ENCODE peak calls at places on chromosomes 12 and 14, in seven cellular contexts. L is WERI-Rb-1, H is psoas muscle, A is IMR-90, V is aorta, T is hepatocyte, F is HCT116. B is an unnamed sample. For H3K27me3, the result is how much of the 10 kb centered on the place peaks cover.

GRCh38 chr14:31265701-31266398 is 58.3 kb upstream of the HECTD1 start:
- DNase-seq in A (peak), F (no peak), V (no peak), L (no peak), H (no peak), T (peak), B (no peak)

GRCh38 chr14:75011356-75012097 is 8.8 kb downstream of the EIF2B2 start:
- DNase-seq in T (no peak), H (no peak), A (peak), V (no peak), F (no peak), L (no peak), B (no peak)

GRCh38 chr12:76268267-76268666 is 79.9 kb downstream of the BBS10 start:
- DNase-seq in V (no peak), L (no peak), H (no peak), T (no peak), A (peak), F (no peak), B (no peak)

GRCh38 chr14:96584199-96584906 is 82.2 kb downstream of the PAPOLA start:
- DNase-seq in L (peak), A (no peak), T (peak), H (no peak), V (no peak), F (peak), B (peak)

GRCh38 chr12:113161415-113162016 is 12.0 kb downstream of the CFAP73 start:
- DNase-seq in F (peak), T (no peak), L (peak), H (no peak), A (no peak), V (no peak), B (peak)

GRCh38 chr12:116903818-116904217 is 6.9 kb upstream of the FBXW8 start:
- DNase-seq in V (no peak), F (no peak), T (no peak), L (no peak), A (no peak), H (no peak), B (no peak)

GRCh38 chr14:95370076-95370475 is 50.4 kb upstream of the CLMN start:
- DNase-seq in H (no peak), L (no peak), T (no peak), V (no peak), A (no peak), F (no peak), B (no peak)

GRCh38 chr12:31732926-31733548 is 4.2 kb upstream of the AMN1 start:
- DNase-seq in T (peak), A (peak), F (peak), H (no peak), L (no peak), V (no peak), B (no peak)

GRCh38 chr12:127600211-127600610 is 666.8 kb upstream of the TMEM132C start:
- DNase-seq in T (no peak), V (no peak), H (no peak), F (no peak), L (no peak), A (no peak), B (no peak)

GRCh38 chr12:28222081-28222700 is 31.9 kb downstream of the CCDC91 start:
- DNase-seq in A (no peak), L (no peak), T (no peak), F (no peak), H (no peak), V (no peak), B (no peak)

GRCh38 chr12:131965073-131965472 is 15.3 kb downstream of the EP400 start:
- DNase-seq in A (peak), H (no peak), V (no peak), F (no peak), T (no peak), L (no peak), B (no peak)

GRCh38 chr14:88492272-88493089 is 62.3 kb downstream of the PTPN21 start:
- DNase-seq in A (peak), L (peak), T (peak), H (no peak), V (peak), F (peak), B (peak)

GRCh38 chr12:65925626-65926025 is 101.3 kb downstream of the HMGA2 start:
- DNase-seq in T (no peak), V (peak), H (no peak), F (no peak), L (no peak), A (no peak), B (no peak)
- H3K4me3 ChIP-seq in T (no peak), V (no peak), H (no peak), F (no peak), L (no peak), A (no peak), B (no peak)

GRCh38 chr12:53737951-53738833 is 10.9 kb upstream of the CALCOCO1 start:
- DNase-seq in T (peak), F (no peak), L (peak), A (no peak), V (no peak), H (no peak), B (no peak)
- H3K27me3 ChIP-seq in T (half or more), F (under half), L (under half), A (half or more), V (under half), H (under half), B (under half)

GRCh38 chr12:103599274-103599673 is 12.2 kb downstream of the STAB2 start:
- DNase-seq in F (no peak), L (no peak), T (no peak), H (no peak), A (no peak), V (no peak), B (no peak)
- H3K4me3 ChIP-seq in F (no peak), L (no peak), T (no peak), H (no peak), A (no peak), V (no peak), B (no peak)

GRCh38 chr12:108714866-108715265 is 16.5 kb downstream of the CORO1C start:
- DNase-seq in H (no peak), V (no peak), L (no peak), A (no peak), T (no peak), F (no peak), B (no peak)
- H3K27me3 ChIP-seq in H (under half), V (under half), L (under half), A (under half), T (under half), F (under half), B (under half)

GRCh38 chr12:79983969-79984629 is 49.2 kb upstream of the PPP1R12A start:
- DNase-seq in A (peak), L (no peak), V (no peak), T (peak), F (no peak), H (no peak), B (no peak)
- H3K4me3 ChIP-seq in A (no peak), L (no peak), V (no peak), T (no peak), F (no peak), H (no peak), B (no peak)

DNA sequence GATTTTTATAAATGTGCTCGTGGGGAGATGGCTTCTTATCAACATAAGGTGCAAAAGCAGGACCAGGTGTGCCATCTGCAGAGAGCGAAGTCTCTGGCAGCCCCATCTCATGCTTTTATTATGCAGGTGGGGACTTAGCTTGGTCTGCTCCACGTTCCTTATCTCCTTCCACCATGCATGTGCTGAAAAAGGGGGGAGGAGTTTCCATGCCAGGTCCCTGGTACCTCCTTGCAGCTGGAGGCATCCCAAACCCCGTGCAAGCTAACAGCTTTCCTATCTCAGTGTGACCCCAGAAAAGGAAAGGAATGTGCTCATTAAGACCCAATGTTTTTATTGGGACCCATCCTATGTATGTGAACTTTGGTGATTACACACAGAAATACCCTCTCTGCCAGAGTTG is 608.5 kb downstream of the TMEM121 start:
- DNase-seq in L (no peak), A (no peak), T (no peak), H (no peak), V (no peak), F (no peak), B (no peak)
- H3K27me3 ChIP-seq in L (under half), A (under half), T (under half), H (under half), V (under half), F (under half), B (under half)

B was measured in iPS DF 6.9.